ENCODE peak calls at places on chromosomes 6 and 20, in six cellular contexts. M is aorta; C is astrocyte; V is lung; S is CD4-positive, CD25-positive, alpha-beta regulatory T cell; E is psoas muscle. D is an unnamed sample.
A peak's percentile ranks its signal among the peaks of the same experiment; 100 is the strongest.

GRCh38 chr20:7432612-7433011 is 507.6 kb downstream of the HAO1 start:
- DNase-seq in V (no peak), S (no peak), E (no peak), C (no peak), M (no peak), D (no peak)

GRCh38 chr6:109076421-109076820 is 18.2 kb downstream of the SESN1 start:
- DNase-seq in S (no peak), C (no peak), E (no peak), V (no peak), M (no peak), D (no peak)

GRCh38 chr6:15877245-15877644 is 214.4 kb upstream of the DTNBP1 start:
- DNase-seq in S (no peak), E (no peak), C (no peak), V (no peak), M (no peak), D (no peak)

GRCh38 chr6:15387118-15387517 is 141.2 kb downstream of the JARID2 start:
- DNase-seq in C (peak; percentile 81), E (no peak), V (no peak), M (no peak), S (no peak), D (no peak)

GRCh38 chr6:158457616-158458278 is 102.1 kb upstream of the TMEM181 start:
- DNase-seq in C (peak; percentile 44), V (no peak), S (no peak), M (no peak), E (no peak), D (no peak)

GRCh38 chr20:25739615-25740320 is 43.1 kb upstream of the ZNF337 start:
- DNase-seq in S (peak; percentile 19), C (no peak), M (no peak), V (no peak), E (no peak), D (no peak)

GRCh38 chr20:16709017-16709416 is 20.8 kb upstream of the SNRPB2 start:
- DNase-seq in C (no peak), V (no peak), M (no peak), E (no peak), S (peak; percentile 52), D (no peak)

GRCh38 chr6:149284904-149285303 is 32.6 kb upstream of the TAB2 start:
- DNase-seq in E (no peak), S (no peak), V (no peak), C (no peak), M (no peak), D (no peak)

GRCh38 chr6:87473419-87473903 is 687 bp downstream of the SLC35A1 start:
- DNase-seq in M (no peak), E (no peak), S (no peak), V (peak; percentile 52), C (peak; percentile 45), D (no peak)

GRCh38 chr6:138372711-138373463 is 4.8 kb upstream of the SMIM28 start:
- DNase-seq in M (no peak), V (no peak), S (peak; percentile 33), C (peak; percentile 12), E (no peak), D (no peak)

GRCh38 chr6:5401845-5402738 is 140.8 kb downstream of the FARS2 start:
- DNase-seq in C (no peak), S (no peak), E (no peak), M (no peak), V (no peak), D (no peak)

GRCh38 chr20:47859255-47859654 is 74.0 kb upstream of the SULF2 start:
- DNase-seq in V (no peak), M (no peak), S (no peak), C (no peak), E (no peak), D (no peak)

GRCh38 chr6:95581073-95581472 is 3.7 kb downstream of the MANEA start:
- DNase-seq in S (no peak), M (no peak), V (no peak), C (no peak), E (no peak), D (no peak)

GRCh38 chr6:18269717-18270116 is 5.4 kb upstream of the DEK start:
- DNase-seq in E (no peak), V (no peak), S (no peak), C (no peak), M (no peak), D (no peak)

GRCh38 chr6:158313989-158314388 is 1.7 kb downstream of the TULP4 start:
- DNase-seq in M (peak; percentile 60), S (no peak), C (no peak), E (no peak), V (no peak), D (no peak)

GRCh38 chr20:17938889-17939619 is 29.5 kb downstream of the SNX5 start:
- DNase-seq in C (no peak), E (peak; percentile 80), S (peak; percentile 41), M (peak; percentile 74), V (peak; percentile 60), D (peak; percentile 60)

GRCh38 chr20:9375221-9375681 is 139.1 kb upstream of the LAMP5 start:
- DNase-seq in S (no peak), E (no peak), V (no peak), C (peak; percentile 14), M (no peak), D (no peak)

GRCh38 chr6:40484066-40484465 is 103.1 kb downstream of the LRFN2 start:
- DNase-seq in C (no peak), M (no peak), V (no peak), S (no peak), E (no peak), D (no peak)

GRCh38 chr6:16769986-16770376 is 8.7 kb upstream of the ATXN1 start:
- DNase-seq in C (peak; percentile 92), S (no peak), E (no peak), M (no peak), V (no peak), D (no peak)

GRCh38 chr6:153595903-153596302 is 443.1 kb upstream of the OPRM1 start:
- DNase-seq in V (no peak), C (peak; percentile 0), M (no peak), S (no peak), E (no peak), D (no peak)

GRCh38 chr20:47445291-47445690 is 56.4 kb upstream of the NCOA3 start:
- DNase-seq in E (no peak), C (no peak), V (no peak), S (no peak), M (no peak), D (no peak)

GRCh38 chr6:152123076-152123475 is 315.6 kb downstream of the ESR1 start:
- DNase-seq in S (no peak), M (no peak), E (no peak), V (no peak), C (no peak), D (no peak)
- H3K4me1 ChIP-seq in S (no peaks in the 10 kb centered on the region), M (no peaks in the 10 kb centered on the region), E (peaks cover 18% of the 10 kb centered on the region), V (no peaks in the 10 kb centered on the region), C (no peaks in the 10 kb centered on the region), D (peaks cover 48% of the 10 kb centered on the region)

GRCh38 chr6:136660727-136661126 is 110.5 kb upstream of the MAP7 start:
- DNase-seq in M (no peak), S (no peak), C (no peak), V (no peak), E (no peak), D (no peak)

GRCh38 chr6:136656121-136656520 is 105.9 kb upstream of the MAP7 start:
- DNase-seq in E (no peak), C (peak; percentile 31), M (no peak), S (no peak), V (no peak), D (no peak)

GRCh38 chr6:136659991-136660499 is 109.8 kb upstream of the MAP7 start:
- DNase-seq in S (no peak), M (no peak), V (no peak), E (no peak), C (no peak), D (no peak)

GRCh38 chr6:136657629-136658028 is 107.4 kb upstream of the MAP7 start:
- DNase-seq in M (no peak), S (no peak), V (no peak), E (no peak), C (peak; percentile 30), D (no peak)

GRCh38 chr6:136658711-136659110 is 108.5 kb upstream of the MAP7 start:
- DNase-seq in M (no peak), C (no peak), E (no peak), S (no peak), V (no peak), D (no peak)
- H3K27me3 ChIP-seq in M (no peaks in the 10 kb centered on the region), C (no peaks in the 10 kb centered on the region), E (no peaks in the 10 kb centered on the region), S (no peaks in the 10 kb centered on the region), V (no peaks in the 10 kb centered on the region), D (no peaks in the 10 kb centered on the region)

GRCh38 chr6:101400341-101400740 is 6.8 kb downstream of the GRIK2 start:
- DNase-seq in V (no peak), E (no peak), S (no peak), C (no peak), M (no peak), D (no peak)

GRCh38 chr6:101399627-101399955 is 6.1 kb downstream of the GRIK2 start:
- DNase-seq in E (no peak), M (no peak), C (no peak), V (no peak), S (no peak), D (no peak)

GRCh38 chr6:101402618-101403002 is 9.1 kb downstream of the GRIK2 start:
- DNase-seq in M (no peak), S (no peak), V (no peak), E (peak; percentile 36), C (no peak), D (no peak)

GRCh38 chr6:101403566-101403965 is 10.1 kb downstream of the GRIK2 start:
- DNase-seq in S (no peak), E (no peak), M (no peak), C (no peak), V (no peak), D (no peak)

DNA sequence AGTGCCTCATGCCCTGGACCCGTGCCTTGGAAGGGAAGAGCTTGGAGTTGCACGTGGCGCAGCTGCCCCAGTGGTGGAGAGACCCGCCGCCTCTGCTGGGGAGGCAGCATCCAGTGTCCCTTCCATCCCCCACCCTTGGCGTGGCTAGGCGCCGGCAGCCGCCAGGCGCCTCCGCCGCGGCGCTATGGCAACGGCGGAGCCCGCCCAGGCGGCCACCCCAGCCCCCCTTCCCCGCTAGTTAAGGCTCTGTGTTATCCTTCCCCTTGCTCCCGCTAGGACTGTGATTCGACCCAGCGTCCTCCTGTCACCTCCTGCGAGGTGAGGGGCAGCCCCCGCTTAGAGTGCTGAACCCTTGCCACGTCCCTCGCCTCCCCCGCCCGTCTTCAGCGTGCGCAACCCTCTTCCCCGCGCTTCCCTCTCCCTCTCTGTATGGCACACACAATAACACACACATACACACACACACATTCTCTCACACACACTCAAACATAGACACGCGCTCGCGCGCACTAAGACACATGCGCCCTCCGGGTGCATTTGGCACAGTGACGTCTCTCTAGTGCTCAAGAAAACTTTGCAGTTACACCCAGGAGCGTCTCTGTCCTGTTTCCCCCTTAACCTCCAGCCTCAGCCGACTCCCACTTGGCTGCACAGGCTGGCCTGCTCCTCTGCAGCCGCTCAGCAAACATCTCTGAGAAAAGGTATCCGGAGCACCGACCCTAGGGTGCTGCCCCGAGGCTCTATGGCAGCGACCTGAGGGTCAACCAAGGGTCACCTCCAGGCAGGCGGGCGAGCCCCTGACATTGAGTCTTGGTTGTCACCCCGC is 8.5 kb downstream of the GRIK2 start:
- DNase-seq in E (no peak), V (no peak), M (no peak), C (no peak), S (no peak), D (no peak)
- H3K4me3 ChIP-seq in E (no peak overlapping the region), V (no peak overlapping the region), M (no peak overlapping the region), C (peak overlapping the region; percentile 51), S (no peak overlapping the region), D (peak overlapping the region; percentile 63)

DNA sequence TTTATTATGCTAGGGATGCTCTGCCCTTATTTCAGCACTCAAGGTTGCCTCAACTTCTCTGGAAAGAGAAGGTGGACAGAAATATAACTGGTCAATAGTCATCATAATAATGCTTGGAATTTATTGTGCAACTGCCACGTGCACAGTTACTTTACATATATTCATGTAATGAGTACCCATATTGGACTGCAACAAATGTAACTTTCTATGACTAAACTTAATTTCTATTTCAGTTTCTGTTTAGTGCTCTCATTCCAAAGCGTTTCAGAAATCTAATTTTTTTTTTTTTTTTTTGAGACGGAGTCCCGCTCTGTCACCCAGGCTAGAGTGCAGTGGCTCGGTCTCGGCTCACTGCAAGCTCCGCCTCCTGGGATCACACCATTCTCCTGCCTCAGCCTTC is 28.3 kb upstream of the CD83 start:
- DNase-seq in C (no peak), M (no peak), V (no peak), S (no peak), E (no peak), D (no peak)
- H3K4me1 ChIP-seq in C (no peaks in the 10 kb centered on the region), M (no peaks in the 10 kb centered on the region), V (no peaks in the 10 kb centered on the region), S (no peaks in the 10 kb centered on the region), E (no peaks in the 10 kb centered on the region), D (no peaks in the 10 kb centered on the region)

D was measured in left ventricle myocardium inferior.